ENCODE peak calls at places on chromosomes 12 and 14, in four cellular contexts. K is esophagus muscularis mucosa; O is choroid plexus epithelial cell; Q is effector memory CD4-positive, alpha-beta T cell. T is an unnamed sample.
A peak's percentile ranks its signal among the peaks of the same experiment; 100 is the strongest.

GRCh38 chr12:132354211-132354981 is 25.0 kb upstream of the GALNT9 start:
- DNase-seq in K (no peak), O (no peak), Q (no peak), T (peak; percentile 19)

GRCh38 chr14:37253905-37254304 is 56.2 kb downstream of the MIPOL1 start:
- DNase-seq in K (no peak), O (peak; percentile 85), Q (no peak), T (peak; percentile 83)

GRCh38 chr14:45610303-45610702 is 357.3 kb upstream of the MIS18BP1 start:
- DNase-seq in K (no peak), O (peak; percentile 39), Q (no peak), T (peak; percentile 0)

GRCh38 chr12:5003025-5003666 is 40.5 kb upstream of the KCNA5 start:
- DNase-seq in K (no peak), O (peak; percentile 71), Q (no peak), T (peak; percentile 61)

GRCh38 chr12:91326043-91327027 is 143.7 kb upstream of the DCN start:
- DNase-seq in K (no peak), O (peak; percentile 85), Q (no peak), T (peak; percentile 81)

GRCh38 chr12:53726342-53726741 is 910 bp downstream of the CALCOCO1 start:
- DNase-seq in K (no peak), O (no peak), Q (no peak), T (no peak)

GRCh38 chr12:71440393-71441349 is 1.1 kb downstream of the LGR5 start:
- DNase-seq in K (no peak), O (peak; percentile 7), Q (no peak), T (peak; percentile 3)

GRCh38 chr14:38079886-38080285 is 127.8 kb upstream of the SSTR1 start:
- DNase-seq in K (no peak), O (no peak), Q (no peak), T (no peak)

GRCh38 chr12:125193376-125193775 is 128.1 kb downstream of the AACS start:
- DNase-seq in K (no peak), O (no peak), Q (no peak), T (no peak)

GRCh38 chr12:121786441-121786825 is 7.1 kb downstream of the RHOF start:
- DNase-seq in K (no peak), O (peak; percentile 64), Q (no peak), T (peak; percentile 89)

GRCh38 chr14:74531011-74531410 is 37.4 kb downstream of the ISCA2 start:
- DNase-seq in K (no peak), O (no peak), Q (no peak), T (no peak)